ENCODE peak calls at places on chromosome 1, in four cellular contexts. I, T, R and Z are unnamed samples.
A peak's percentile ranks its signal among the peaks of the same experiment; 100 is the strongest.

GRCh38 chr1:98068016-98068415 is 147.2 kb upstream of the DPYD start:
- DNase-seq in I (no peak), T (no peak), R (no peak), Z (no peak)

GRCh38 chr1:240496941-240497340 is 115.0 kb downstream of the GREM2 start:
- DNase-seq in I (no peak), T (no peak), R (no peak), Z (no peak)

GRCh38 chr1:162056043-162056442 is 13.4 kb upstream of the NOS1AP start:
- DNase-seq in I (peak; percentile 79), T (peak; percentile 70), R (peak; percentile 14), Z (peak; percentile 37)

GRCh38 chr1:36673207-36673606 is 190.5 kb upstream of the CSF3R start:
- DNase-seq in I (no peak), T (no peak), R (no peak), Z (no peak)

GRCh38 chr1:53477626-53478025 is 18.4 kb downstream of the DMRTB1 start:
- DNase-seq in I (no peak), T (no peak), R (no peak), Z (no peak)

GRCh38 chr1:119537979-119538378 is 31.0 kb downstream of the HSD3B1 start:
- DNase-seq in I (no peak), T (no peak), R (no peak), Z (no peak)

GRCh38 chr1:39900662-39901485 is 843 bp downstream of the MYCL start:
- DNase-seq in I (peak; percentile 38), T (no peak), R (no peak), Z (no peak)

GRCh38 chr1:17891205-17892110 is 136.3 kb downstream of the ACTL8 start:
- DNase-seq in I (no peak), T (no peak), R (no peak), Z (no peak)

GRCh38 chr1:204102029-204102611 is 29.2 kb downstream of the SOX13 start:
- DNase-seq in I (no peak), T (peak; percentile 89), R (no peak), Z (no peak)

GRCh38 chr1:17554966-17555365 is 15.5 kb downstream of the ARHGEF10L start:
- DNase-seq in I (no peak), T (no peak), R (no peak), Z (no peak)

GRCh38 chr1:42380617-42381423 is at the start of gene RIMKLA:
- DNase-seq in I (peak; percentile 76), T (peak; percentile 25), R (peak; percentile 11), Z (peak; percentile 32)

DNA sequence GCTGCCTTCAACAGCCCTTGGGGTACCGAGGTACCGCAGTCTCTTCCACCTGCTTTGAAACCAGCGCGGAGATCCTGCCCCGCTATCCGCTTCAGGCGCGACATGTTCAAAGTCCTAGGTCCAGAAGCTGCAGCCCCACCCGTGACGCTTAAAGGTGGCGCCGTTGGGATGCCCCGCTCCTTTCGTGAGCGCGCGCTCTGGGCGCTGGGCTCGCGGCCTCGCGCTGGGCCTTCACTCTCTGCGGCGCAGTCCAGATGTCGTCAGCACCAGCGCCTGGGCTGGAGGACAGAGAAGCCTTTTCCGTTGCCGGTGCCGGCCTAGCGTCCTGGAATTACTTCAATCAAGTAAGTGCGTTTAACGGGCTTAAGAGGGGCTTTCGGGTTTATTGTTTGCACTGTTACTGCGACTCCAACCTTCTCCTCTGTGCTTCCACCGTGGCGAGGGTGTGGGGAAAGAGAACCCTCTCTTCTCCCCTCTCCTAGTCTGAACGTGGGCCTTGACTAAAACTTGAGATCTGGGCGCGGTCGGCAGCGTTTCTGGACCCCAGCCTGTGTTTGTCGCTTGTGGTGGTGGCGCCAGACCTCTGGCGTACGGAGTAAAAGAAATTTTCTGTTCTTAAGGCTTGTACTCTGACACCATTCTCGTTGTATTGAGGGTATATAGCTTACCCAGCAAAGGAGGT is at the start of gene LRRC40:
- DNase-seq in I (peak; percentile 97), T (peak; percentile 94), R (peak; percentile 93), Z (peak; percentile 97)
- TF ChIP-seq POLR2A in I (peak; percentile 78), T (peak; percentile 88), R (peak; percentile 69), Z (peak; percentile 66)

GRCh38 chr1:89820423-89821321 is at the start of gene LRRC8D:
- DNase-seq in I (peak; percentile 93), T (peak; percentile 79), R (peak; percentile 54), Z (peak; percentile 66)
- TF ChIP-seq POLR2A in I (peak; percentile 76), T (peak; percentile 75), R (no peak), Z (peak; percentile 45)

DNA sequence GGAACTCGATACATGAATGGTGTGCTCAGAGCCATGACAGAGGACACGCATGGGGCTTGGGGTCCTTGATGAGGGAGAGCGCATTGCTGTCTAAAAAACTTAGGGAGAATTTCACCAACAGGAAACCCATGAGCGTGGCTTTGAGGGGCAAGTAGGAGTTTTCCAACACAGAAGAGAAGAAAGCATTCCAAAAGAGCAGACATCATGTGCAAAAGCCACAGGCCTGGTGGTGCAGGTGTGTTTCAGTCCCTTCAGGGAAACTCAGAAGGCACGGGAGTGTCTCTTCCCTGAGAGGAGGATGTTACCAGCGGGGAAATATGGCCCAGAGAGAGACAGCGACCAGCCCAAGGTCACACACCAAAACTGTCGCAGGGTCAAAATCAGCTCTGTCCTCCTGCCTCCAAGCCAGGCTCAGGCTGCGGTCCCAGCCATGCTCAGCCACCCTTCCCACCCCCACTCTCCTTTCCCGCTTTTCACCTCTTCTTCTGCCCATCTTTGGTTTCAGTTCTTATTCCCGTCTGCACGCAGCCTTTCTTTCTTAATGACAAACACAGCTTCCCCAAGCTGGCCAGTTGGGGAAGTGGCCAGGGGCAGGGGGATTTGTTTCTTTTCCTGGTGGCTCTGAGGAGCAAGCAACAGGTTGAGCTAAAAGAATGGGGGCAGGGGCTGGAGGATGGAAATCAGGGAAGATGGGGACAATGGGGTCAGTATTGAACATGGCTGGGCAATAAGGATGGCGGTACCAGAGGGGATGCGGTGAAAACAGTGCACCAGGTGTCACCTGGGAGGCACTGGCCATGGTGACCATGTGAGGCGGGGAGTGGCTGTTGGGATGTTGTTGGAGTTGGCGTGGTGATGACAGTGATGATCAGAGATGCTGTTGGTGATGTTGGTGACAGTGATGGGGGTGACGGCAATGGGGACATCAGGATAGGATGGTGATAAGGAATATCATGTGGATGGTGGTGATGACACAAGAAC is 10.3 kb downstream of the LAPTM5 start:
- DNase-seq in I (no peak), T (no peak), R (no peak), Z (no peak)
- TF ChIP-seq POLR2A in I (no peak), T (no peak), R (no peak), Z (no peak)

DNA sequence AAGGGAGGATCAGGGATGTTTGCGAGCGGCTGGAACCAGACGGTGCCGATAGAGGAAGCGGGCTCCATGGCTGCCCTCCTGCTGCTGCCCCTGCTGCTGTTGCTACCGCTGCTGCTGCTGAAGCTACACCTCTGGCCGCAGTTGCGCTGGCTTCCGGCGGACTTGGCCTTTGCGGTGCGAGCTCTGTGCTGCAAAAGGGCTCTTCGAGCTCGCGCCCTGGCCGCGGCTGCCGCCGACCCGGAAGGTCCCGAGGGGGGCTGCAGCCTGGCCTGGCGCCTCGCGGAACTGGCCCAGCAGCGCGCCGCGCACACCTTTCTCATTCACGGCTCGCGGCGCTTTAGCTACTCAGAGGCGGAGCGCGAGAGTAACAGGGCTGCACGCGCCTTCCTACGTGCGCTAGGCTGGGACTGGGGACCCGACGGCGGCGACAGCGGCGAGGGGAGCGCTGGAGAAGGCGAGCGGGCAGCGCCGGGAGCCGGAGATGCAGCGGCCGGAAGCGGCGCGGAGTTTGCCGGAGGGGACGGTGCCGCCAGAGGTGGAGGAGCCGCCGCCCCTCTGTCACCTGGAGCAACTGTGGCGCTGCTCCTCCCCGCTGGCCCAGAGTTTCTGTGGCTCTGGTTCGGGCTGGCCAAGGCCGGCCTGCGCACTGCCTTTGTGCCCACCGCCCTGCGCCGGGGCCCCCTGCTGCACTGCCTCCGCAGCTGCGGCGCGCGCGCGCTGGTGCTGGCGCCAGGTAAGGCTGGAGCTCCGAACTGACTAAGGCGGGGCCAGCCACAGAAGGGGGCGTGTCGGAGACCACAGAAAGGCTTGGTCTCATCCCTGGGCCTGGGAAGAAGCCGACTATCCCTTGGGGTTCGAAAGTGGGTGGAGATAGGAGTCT is 465 bp downstream of the SLC27A3 start:
- DNase-seq in I (peak; percentile 85), T (no peak), R (peak; percentile 83), Z (peak; percentile 78)
- TF ChIP-seq POLR2A in I (peak; percentile 62), T (peak; percentile 77), R (peak; percentile 31), Z (peak; percentile 15)

GRCh38 chr1:110962892-110963665 is 643 bp downstream of the LRIF1 start:
- DNase-seq in I (peak; percentile 50), T (peak; percentile 61), R (peak; percentile 42), Z (peak; percentile 29)

GRCh38 chr1:110964400-110964903 is 730 bp upstream of the LRIF1 start:
- DNase-seq in I (no peak), T (no peak), R (no peak), Z (no peak)

GRCh38 chr1:110961902-110962301 is 1.8 kb downstream of the LRIF1 start:
- DNase-seq in I (no peak), T (no peak), R (no peak), Z (no peak)

GRCh38 chr1:110960777-110961420 is 2.8 kb downstream of the LRIF1 start:
- DNase-seq in I (no peak), T (no peak), R (no peak), Z (no peak)

GRCh38 chr1:110963666-110964399 is at the start of gene LRIF1:
- DNase-seq in I (peak; percentile 100), T (peak; percentile 99), R (peak; percentile 100), Z (peak; percentile 98)
- TF ChIP-seq POLR2A in I (peak; percentile 97), T (peak; percentile 100), R (peak; percentile 93), Z (peak; percentile 74)

GRCh38 chr1:156291226-156292061 is 4.0 kb downstream of the GLMP start:
- DNase-seq in I (peak; percentile 96), T (peak; percentile 94), R (peak; percentile 89), Z (peak; percentile 89)
- TF ChIP-seq POLR2A in I (peak; percentile 75), T (peak; percentile 89), R (no peak), Z (peak; percentile 54)